ENCODE peak calls at places on chromosomes 4 and X, in five cellular contexts. T is H1, I is mesenchymal stem cell, E is neuronal stem cell, A is trophoblast cell. M is an unnamed sample.

GRCh38 chr4:48073567-48074103 is 57.1 kb downstream of the NIPAL1 start:
- DNase-seq in I (no peak), A (no peak), T (no peak), E (no peak), M (no peak)

GRCh38 chr4:100190643-100191600 is 654 bp upstream of the DDIT4L start:
- DNase-seq in I (peak), T (peak), A (peak), E (peak), M (peak)

GRCh38 chr4:174133525-174133924 is 149.9 kb downstream of the FBXO8 start:
- DNase-seq in I (no peak), E (no peak), T (no peak), A (no peak), M (no peak)

GRCh38 chr4:3473251-3473942 is 10.3 kb downstream of the DOK7 start:
- DNase-seq in E (no peak), A (no peak), T (no peak), I (no peak), M (no peak)

GRCh38 chrX:37958493-37959211 is 47.7 kb upstream of the SYTL5 start:
- DNase-seq in T (no peak), E (no peak), A (peak), I (peak), M (no peak)

GRCh38 chrX:274904-275475 is 6.2 kb upstream of the PLCXD1 start:
- DNase-seq in T (peak), I (peak), A (no peak), E (peak), M (peak)

GRCh38 chr4:144748814-144749555 is 103.0 kb downstream of the HHIP start:
- DNase-seq in E (no peak), T (no peak), A (no peak), I (no peak), M (no peak)

GRCh38 chr4:86092684-86093083 is 267.2 kb downstream of the MAPK10 start:
- DNase-seq in E (no peak), T (no peak), A (no peak), I (peak), M (no peak)

GRCh38 chr4:161767116-161767515 is 396.7 kb downstream of the FSTL5 start:
- DNase-seq in I (peak), T (no peak), A (no peak), E (no peak), M (no peak)

GRCh38 chrX:71846429-71846828 is 64.2 kb upstream of the NHSL2 start:
- DNase-seq in E (no peak), T (no peak), I (peak), A (no peak), M (no peak)

GRCh38 chr4:10667651-10668341 is 16.8 kb downstream of the CLNK start:
- DNase-seq in T (no peak), A (no peak), E (no peak), I (no peak), M (no peak)

GRCh38 chr4:94446386-94446785 is 5.4 kb upstream of the PDLIM5 start:
- DNase-seq in E (no peak), A (peak), T (no peak), I (peak), M (no peak)

GRCh38 chr4:130099159-130099558 is 1003.2 kb downstream of the C4orf33 start:
- DNase-seq in I (no peak), E (no peak), T (no peak), A (no peak), M (no peak)

GRCh38 chrX:39125834-39126233 is 324.6 kb downstream of the MID1IP1 start:
- DNase-seq in T (no peak), E (no peak), A (no peak), I (no peak), M (no peak)

GRCh38 chrX:10457092-10457491 is 163.3 kb downstream of the MID1 start:
- DNase-seq in E (no peak), T (no peak), I (no peak), A (peak), M (no peak)

GRCh38 chr4:87734936-87735335 is 64.4 kb upstream of the IBSP start:
- DNase-seq in A (no peak), T (no peak), E (no peak), I (no peak), M (no peak)

GRCh38 chr4:61462451-61463326 is 262.6 kb downstream of the ADGRL3 start:
- DNase-seq in I (peak), A (peak), T (no peak), E (no peak), M (no peak)

GRCh38 chrX:14489437-14489836 is 39.9 kb upstream of the GLRA2 start:
- DNase-seq in E (no peak), A (no peak), I (no peak), T (no peak), M (no peak)

GRCh38 chr4:147096667-147097604 is 151.3 kb upstream of the TTC29 start:
- DNase-seq in T (no peak), A (peak), I (peak), E (peak), M (no peak)

GRCh38 chr4:83207497-83208105 is 77.0 kb downstream of the COQ2 start:
- DNase-seq in I (peak), A (peak), T (no peak), E (no peak), M (no peak)

GRCh38 chr4:161376275-161376674 is 787.5 kb downstream of the FSTL5 start:
- DNase-seq in I (no peak), E (no peak), A (no peak), T (no peak), M (no peak)

GRCh38 chr4:37453004-37453360 is 208.4 kb downstream of the NWD2 start:
- DNase-seq in E (peak), I (peak), T (peak), A (peak), M (peak)

GRCh38 chrX:45513042-45513441 is 312.4 kb upstream of the DIPK2B start:
- DNase-seq in T (no peak), I (no peak), A (no peak), E (no peak), M (no peak)

GRCh38 chr4:77076889-77077635 is 1.3 kb upstream of the CCNI start:
- DNase-seq in I (no peak), E (no peak), A (no peak), T (no peak), M (no peak)

DNA sequence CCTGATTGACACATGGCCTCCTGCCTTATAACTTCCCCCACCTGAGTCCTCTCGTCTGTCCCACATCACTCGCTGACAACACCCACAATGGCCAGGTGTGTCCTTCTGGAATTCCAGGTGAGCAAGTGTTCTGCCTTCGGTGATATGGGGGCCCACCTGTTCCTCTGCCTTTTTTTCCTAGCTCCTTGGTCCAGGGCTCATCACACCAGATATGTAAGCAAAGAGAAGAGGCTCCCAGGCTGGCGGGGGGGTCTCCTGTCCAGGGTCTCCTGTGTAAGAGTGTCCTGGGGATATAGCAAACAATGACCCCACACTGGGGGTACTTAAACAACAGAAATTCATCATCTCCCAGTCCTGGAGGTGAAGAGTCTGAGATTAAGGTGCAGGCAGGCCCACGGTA is 25.2 kb downstream of the P2RY8 start:
- DNase-seq in T (no peak), I (no peak), E (no peak), A (no peak), M (no peak)
- H2BK12ac ChIP-seq in T (no peak), I (no peak), E (no peak), A (no peak), M (no peak)

DNA sequence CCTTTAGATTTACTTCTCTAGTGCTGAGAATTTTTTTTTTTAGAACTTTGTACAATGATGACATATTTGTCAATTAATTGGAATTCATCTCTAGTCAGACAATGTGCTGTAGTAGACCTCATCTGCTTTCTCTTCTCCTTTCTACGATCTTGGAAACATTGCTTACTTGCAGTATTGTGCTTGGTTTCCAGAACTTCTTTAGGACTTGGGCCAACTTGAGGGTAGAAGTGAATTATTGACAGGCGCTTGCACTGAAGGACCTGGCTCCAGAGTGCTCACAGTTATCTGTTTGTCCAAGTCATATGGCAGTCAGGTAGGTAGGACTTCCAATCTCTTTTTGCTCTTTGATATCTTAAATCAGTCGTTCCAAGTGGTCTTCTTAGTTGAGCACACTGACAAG is 39.6 kb downstream of the FNIP2 start:
- DNase-seq in E (no peak), T (no peak), I (no peak), A (no peak), M (no peak)
- H3K4ac ChIP-seq in E (no peak), T (no peak), I (no peak), A (no peak), M (no peak)

GRCh38 chr4:71338846-71339593 is at the start of gene SLC4A4:
- DNase-seq in T (no peak), I (peak), A (no peak), E (no peak), M (no peak)
- H2BK12ac ChIP-seq in T (peak), I (no peak), A (no peak), E (no peak), M (no peak)

GRCh38 chrX:2501246-2502102 is 698 bp upstream of the DHRSX start:
- DNase-seq in T (peak), E (no peak), I (no peak), A (no peak), M (no peak)

GRCh38 chrX:2502120-2502667 is 1.4 kb upstream of the DHRSX start:
- DNase-seq in E (no peak), T (no peak), A (no peak), I (no peak), M (no peak)

GRCh38 chrX:2499507-2499906 is 1.3 kb downstream of the DHRSX start:
- DNase-seq in A (no peak), I (no peak), E (no peak), T (no peak), M (no peak)

GRCh38 chrX:2500091-2500680 is 590 bp downstream of the DHRSX start:
- DNase-seq in I (peak), E (no peak), A (peak), T (peak), M (peak)

GRCh38 chrX:2500681-2501151 is at the start of the genes DHRSX and ZBED1:
- DNase-seq in T (peak), A (peak), I (peak), E (peak), M (no peak)
- H3K4ac ChIP-seq in T (no peak), A (peak), I (peak), E (no peak), M (no peak)

DNA sequence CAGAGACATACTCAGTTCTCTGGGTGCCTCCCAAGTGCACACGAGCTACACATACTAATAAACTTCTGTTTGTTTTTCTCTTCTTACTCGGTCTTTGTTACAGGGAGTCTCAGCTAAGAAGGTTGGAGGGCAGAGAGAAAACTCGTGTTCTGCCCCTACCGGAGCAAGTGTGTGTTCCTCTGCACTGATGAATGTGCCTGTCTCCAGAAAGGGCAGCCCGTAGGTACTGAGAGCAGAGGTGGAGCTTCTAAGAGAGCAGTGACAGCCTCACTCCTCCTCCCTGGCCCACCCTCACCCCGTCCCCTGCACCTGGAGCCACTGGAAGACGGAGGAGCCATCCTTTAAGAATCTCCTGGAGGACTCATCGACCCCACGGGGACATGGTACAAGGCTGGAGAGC is 67.6 kb downstream of the MTNR1A start:
- DNase-seq in A (no peak), E (no peak), I (no peak), T (no peak), M (no peak)
- H2BK12ac ChIP-seq in A (no peak), E (no peak), I (no peak), T (no peak), M (no peak)

GRCh38 chr4:5755679-5756078 is 44.7 kb downstream of the EVC start:
- DNase-seq in I (no peak), A (no peak), T (peak), E (no peak), M (no peak)

GRCh38 chr4:5753766-5754528 is 42.9 kb downstream of the EVC start:
- DNase-seq in A (peak), E (no peak), T (peak), I (peak), M (no peak)

GRCh38 chr4:5754529-5754881 is 43.5 kb downstream of the EVC start:
- DNase-seq in I (no peak), A (no peak), E (no peak), T (no peak), M (no peak)

GRCh38 chr4:5756271-5756670 is 45.3 kb downstream of the EVC start:
- DNase-seq in E (no peak), T (peak), I (no peak), A (no peak), M (no peak)

GRCh38 chr4:5755161-5755560 is 44.2 kb downstream of the EVC start:
- DNase-seq in E (no peak), A (no peak), T (peak), I (no peak), M (no peak)
- H3K4ac ChIP-seq in E (no peak), A (no peak), T (no peak), I (no peak), M (no peak)

GRCh38 chrX:25219480-25219879 is 203.7 kb upstream of the ARX start:
- DNase-seq in T (no peak), A (no peak), I (no peak), E (no peak), M (no peak)
- H2BK12ac ChIP-seq in T (no peak), A (no peak), I (no peak), E (no peak), M (no peak)

M was measured in H9.